ENCODE peak calls at places on chromosomes 7 and 10, in five cellular contexts. One of them, this sample, is unnamed. For H3K4me1, the result is how much of the 10 kb centered on the place peaks cover.

GRCh38 chr10:100510533-100511308 is 8.9 kb downstream of the SEC31B start:
- DNase-seq in SK-N-SH: no peak
- DNase-seq in endothelial cell of umbilical vein: no peak
- DNase-seq in transverse colon: no peak
- DNase-seq in neuronal stem cell: no peak
- DNase-seq in this sample: no peak

GRCh38 chr10:104109908-104110662 is 11.9 kb upstream of the SFR1 start:
- DNase-seq in SK-N-SH: no peak
- DNase-seq in endothelial cell of umbilical vein: peak
- DNase-seq in transverse colon: no peak
- DNase-seq in neuronal stem cell: no peak
- DNase-seq in this sample: no peak

GRCh38 chr7:101405474-101406067 is 42.9 kb downstream of the COL26A1 start:
- DNase-seq in SK-N-SH: no peak
- DNase-seq in endothelial cell of umbilical vein: no peak
- DNase-seq in transverse colon: no peak
- DNase-seq in neuronal stem cell: no peak
- DNase-seq in this sample: no peak

GRCh38 chr10:103493362-103493871 is at the start of gene NEURL1:
- DNase-seq in SK-N-SH: peak
- DNase-seq in endothelial cell of umbilical vein: no peak
- DNase-seq in transverse colon: no peak
- DNase-seq in neuronal stem cell: peak
- DNase-seq in this sample: no peak

GRCh38 chr7:114944742-114945625 is 23.1 kb downstream of the MDFIC start:
- DNase-seq in SK-N-SH: no peak
- DNase-seq in endothelial cell of umbilical vein: peak
- DNase-seq in transverse colon: peak
- DNase-seq in neuronal stem cell: peak
- DNase-seq in this sample: peak

GRCh38 chr7:48052748-48053147 is 17.4 kb downstream of the C7orf57 start:
- DNase-seq in SK-N-SH: no peak
- DNase-seq in endothelial cell of umbilical vein: no peak
- DNase-seq in transverse colon: no peak
- DNase-seq in neuronal stem cell: no peak
- DNase-seq in this sample: no peak

GRCh38 chr10:71082930-71083329 is 129.4 kb upstream of the UNC5B start:
- DNase-seq in SK-N-SH: no peak
- DNase-seq in endothelial cell of umbilical vein: no peak
- DNase-seq in transverse colon: no peak
- DNase-seq in neuronal stem cell: no peak
- DNase-seq in this sample: no peak

GRCh38 chr7:44219371-44220045 is 18.7 kb downstream of the YKT6 start:
- DNase-seq in SK-N-SH: peak
- DNase-seq in endothelial cell of umbilical vein: no peak
- DNase-seq in transverse colon: no peak
- DNase-seq in neuronal stem cell: no peak
- DNase-seq in this sample: no peak

GRCh38 chr10:58210160-58210559 is 57.5 kb downstream of the IPMK start:
- DNase-seq in SK-N-SH: no peak
- DNase-seq in endothelial cell of umbilical vein: no peak
- DNase-seq in transverse colon: no peak
- DNase-seq in neuronal stem cell: no peak
- DNase-seq in this sample: no peak

GRCh38 chr7:22090107-22090506 is 144.4 kb upstream of the CDCA7L start:
- DNase-seq in SK-N-SH: no peak
- DNase-seq in endothelial cell of umbilical vein: no peak
- DNase-seq in transverse colon: no peak
- DNase-seq in neuronal stem cell: no peak
- DNase-seq in this sample: no peak

GRCh38 chr10:123434435-123435039 is 231.6 kb upstream of the GPR26 start:
- DNase-seq in SK-N-SH: no peak
- DNase-seq in endothelial cell of umbilical vein: no peak
- DNase-seq in transverse colon: no peak
- DNase-seq in neuronal stem cell: no peak
- DNase-seq in this sample: no peak

GRCh38 chr10:15112657-15113056 is 15.5 kb downstream of the RPP38 start:
- DNase-seq in SK-N-SH: no peak
- DNase-seq in endothelial cell of umbilical vein: no peak
- DNase-seq in transverse colon: no peak
- DNase-seq in neuronal stem cell: no peak
- DNase-seq in this sample: no peak

GRCh38 chr10:105952153-105952552 is 1212.4 kb downstream of the SORCS1 start:
- DNase-seq in SK-N-SH: no peak
- DNase-seq in endothelial cell of umbilical vein: no peak
- DNase-seq in transverse colon: no peak
- DNase-seq in neuronal stem cell: peak
- DNase-seq in this sample: no peak

GRCh38 chr7:101068401-101068800 is 16.9 kb upstream of the TRIM56 start:
- DNase-seq in SK-N-SH: no peak
- DNase-seq in endothelial cell of umbilical vein: no peak
- DNase-seq in transverse colon: no peak
- DNase-seq in neuronal stem cell: no peak
- DNase-seq in this sample: no peak

GRCh38 chr10:80502621-80503583 is 34.8 kb upstream of the SH2D4B start:
- DNase-seq in SK-N-SH: no peak
- DNase-seq in endothelial cell of umbilical vein: no peak
- DNase-seq in transverse colon: no peak
- DNase-seq in neuronal stem cell: no peak
- DNase-seq in this sample: no peak

GRCh38 chr7:88437132-88437531 is 130.4 kb upstream of the STEAP4 start:
- DNase-seq in SK-N-SH: no peak
- DNase-seq in endothelial cell of umbilical vein: no peak
- DNase-seq in transverse colon: no peak
- DNase-seq in neuronal stem cell: no peak
- DNase-seq in this sample: no peak

GRCh38 chr7:13077466-13077865 is 390.0 kb downstream of the ARL4A start:
- DNase-seq in SK-N-SH: no peak
- DNase-seq in endothelial cell of umbilical vein: peak
- DNase-seq in transverse colon: no peak
- DNase-seq in neuronal stem cell: no peak
- DNase-seq in this sample: no peak

GRCh38 chr7:45982912-45983719 is 62.0 kb upstream of the IGFBP3 start:
- DNase-seq in SK-N-SH: peak
- DNase-seq in endothelial cell of umbilical vein: no peak
- DNase-seq in transverse colon: no peak
- DNase-seq in neuronal stem cell: no peak
- DNase-seq in this sample: no peak

GRCh38 chr7:149854611-149855367 is 16.6 kb downstream of the ZNF862 start:
- DNase-seq in SK-N-SH: peak
- DNase-seq in endothelial cell of umbilical vein: no peak
- DNase-seq in transverse colon: peak
- DNase-seq in neuronal stem cell: no peak
- DNase-seq in this sample: peak

GRCh38 chr10:25261571-25261970 is 86.8 kb downstream of the GPR158 start:
- DNase-seq in SK-N-SH: no peak
- DNase-seq in endothelial cell of umbilical vein: no peak
- DNase-seq in transverse colon: no peak
- DNase-seq in neuronal stem cell: no peak
- DNase-seq in this sample: no peak

GRCh38 chr7:70183278-70183677 is 585.0 kb downstream of the AUTS2 start:
- DNase-seq in SK-N-SH: no peak
- DNase-seq in endothelial cell of umbilical vein: no peak
- DNase-seq in transverse colon: peak
- DNase-seq in neuronal stem cell: no peak
- DNase-seq in this sample: no peak

GRCh38 chr7:105885386-105886111 is 9.2 kb upstream of the ATXN7L1 start:
- DNase-seq in SK-N-SH: peak
- DNase-seq in endothelial cell of umbilical vein: peak
- DNase-seq in transverse colon: peak
- DNase-seq in neuronal stem cell: no peak
- DNase-seq in this sample: no peak

GRCh38 chr7:91019686-91020385 is 244.4 kb upstream of the FZD1 start:
- DNase-seq in SK-N-SH: no peak
- DNase-seq in endothelial cell of umbilical vein: no peak
- DNase-seq in transverse colon: no peak
- DNase-seq in neuronal stem cell: no peak
- DNase-seq in this sample: no peak

GRCh38 chr7:81926154-81926553 is 156.3 kb upstream of the HGF start:
- DNase-seq in SK-N-SH: no peak
- DNase-seq in endothelial cell of umbilical vein: no peak
- DNase-seq in transverse colon: no peak
- DNase-seq in neuronal stem cell: no peak
- DNase-seq in this sample: no peak

GRCh38 chr10:133327651-133328357 is 8.9 kb downstream of the CALY start:
- DNase-seq in SK-N-SH: no peak
- DNase-seq in endothelial cell of umbilical vein: no peak
- DNase-seq in transverse colon: no peak
- DNase-seq in neuronal stem cell: no peak
- DNase-seq in this sample: no peak

GRCh38 chr10:73887038-73888015 is 13.0 kb upstream of the CAMK2G start:
- DNase-seq in SK-N-SH: peak
- DNase-seq in endothelial cell of umbilical vein: peak
- DNase-seq in transverse colon: peak
- DNase-seq in neuronal stem cell: no peak
- DNase-seq in this sample: peak

GRCh38 chr10:112628951-112629604 is 182.1 kb downstream of the VTI1A start:
- DNase-seq in SK-N-SH: no peak
- DNase-seq in endothelial cell of umbilical vein: no peak
- DNase-seq in transverse colon: no peak
- DNase-seq in neuronal stem cell: no peak
- DNase-seq in this sample: no peak

GRCh38 chr10:86357041-86357440 is 9.6 kb downstream of the GRID1 start:
- DNase-seq in SK-N-SH: no peak
- DNase-seq in endothelial cell of umbilical vein: no peak
- DNase-seq in transverse colon: no peak
- DNase-seq in neuronal stem cell: no peak
- DNase-seq in this sample: no peak

GRCh38 chr10:21978191-21978862 is 25.2 kb downstream of the DNAJC1 start:
- DNase-seq in SK-N-SH: no peak
- DNase-seq in endothelial cell of umbilical vein: peak
- DNase-seq in transverse colon: no peak
- DNase-seq in neuronal stem cell: no peak
- DNase-seq in this sample: no peak

GRCh38 chr10:130498934-130499333 is 362.7 kb downstream of the GLRX3 start:
- DNase-seq in SK-N-SH: no peak
- DNase-seq in endothelial cell of umbilical vein: no peak
- DNase-seq in transverse colon: no peak
- DNase-seq in neuronal stem cell: no peak
- DNase-seq in this sample: no peak

GRCh38 chr10:69327463-69328345 is 49.4 kb downstream of the HK1 start:
- DNase-seq in SK-N-SH: no peak
- DNase-seq in endothelial cell of umbilical vein: peak
- DNase-seq in transverse colon: peak
- DNase-seq in neuronal stem cell: no peak
- DNase-seq in this sample: peak

DNA sequence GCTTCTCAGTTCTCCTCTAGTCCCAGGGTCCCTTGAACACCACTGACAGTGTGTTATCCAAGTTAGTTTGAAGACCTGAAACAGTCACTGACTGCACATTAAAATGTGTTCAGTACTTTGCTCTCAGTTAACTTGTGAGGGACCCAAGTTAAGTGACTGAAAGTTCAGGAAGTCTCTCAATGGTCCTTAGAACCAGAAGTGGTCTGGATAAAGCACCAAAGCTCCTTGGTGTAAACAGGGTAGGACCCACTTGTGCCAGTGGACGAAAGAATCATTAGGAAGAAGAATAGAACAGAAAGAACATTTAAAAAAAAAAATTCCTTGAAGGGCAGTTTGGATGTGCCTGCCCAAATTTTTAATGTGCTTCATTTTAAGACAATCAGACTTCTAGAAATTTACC is 45.1 kb downstream of the NOD1 start:
- DNase-seq in SK-N-SH: no peak
- DNase-seq in endothelial cell of umbilical vein: no peak
- DNase-seq in transverse colon: no peak
- DNase-seq in neuronal stem cell: no peak
- DNase-seq in this sample: no peak
- H3K4me1 ChIP-seq in SK-N-SH: under half
- H3K4me1 ChIP-seq in endothelial cell of umbilical vein: under half
- H3K4me1 ChIP-seq in transverse colon: under half
- H3K4me1 ChIP-seq in neuronal stem cell: under half
- H3K4me1 ChIP-seq in this sample: under half

GRCh38 chr7:151694828-151695580 is 175.3 kb upstream of the RHEB start:
- DNase-seq in SK-N-SH: peak
- DNase-seq in endothelial cell of umbilical vein: no peak
- DNase-seq in transverse colon: no peak
- DNase-seq in neuronal stem cell: no peak
- DNase-seq in this sample: no peak
- H3K4me1 ChIP-seq in SK-N-SH: under half
- H3K4me1 ChIP-seq in endothelial cell of umbilical vein: under half
- H3K4me1 ChIP-seq in transverse colon: under half
- H3K4me1 ChIP-seq in neuronal stem cell: under half
- H3K4me1 ChIP-seq in this sample: under half

DNA sequence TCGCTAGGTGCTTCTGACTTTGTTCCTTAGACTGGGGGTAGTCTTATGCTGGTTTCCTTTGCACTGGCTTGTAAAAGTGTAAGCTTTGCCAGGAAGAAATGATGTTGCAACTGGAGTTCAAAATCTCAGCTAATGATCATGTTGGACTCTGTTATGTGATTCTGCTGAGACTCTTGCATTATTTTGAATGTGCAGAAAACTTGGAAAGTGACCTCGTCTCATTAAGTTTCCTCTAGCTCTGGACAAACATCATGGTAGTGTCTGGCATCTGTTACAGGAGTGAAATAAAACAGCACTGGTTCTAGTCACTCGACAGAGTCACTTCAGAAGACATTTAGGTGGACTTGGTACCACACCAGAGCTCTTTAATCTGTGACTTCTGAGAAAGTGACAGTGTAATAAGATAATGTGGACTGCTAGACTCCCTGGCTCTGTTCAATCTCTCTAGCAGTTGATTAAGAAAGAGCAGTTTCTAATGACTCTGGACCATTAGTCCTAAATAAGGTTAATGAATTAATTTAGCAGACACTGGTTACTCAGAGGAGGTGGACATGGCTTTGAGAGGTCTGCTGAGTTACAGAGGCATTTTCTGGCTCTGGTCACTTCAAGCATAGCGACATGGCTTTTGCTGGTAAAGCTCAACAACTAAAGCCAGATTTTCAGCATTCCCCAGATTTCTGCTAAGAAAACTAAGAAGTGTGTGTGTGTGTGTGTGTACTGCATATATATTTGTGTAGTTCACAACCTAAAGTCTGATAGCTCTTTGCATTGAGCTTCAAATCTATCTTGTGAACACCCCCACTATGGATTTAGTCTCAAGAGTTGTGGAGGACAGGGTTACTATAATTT is 2.1 kb downstream of the NRP1 start:
- DNase-seq in SK-N-SH: no peak
- DNase-seq in endothelial cell of umbilical vein: peak
- DNase-seq in transverse colon: no peak
- DNase-seq in neuronal stem cell: no peak
- DNase-seq in this sample: no peak
- H3K4me1 ChIP-seq in SK-N-SH: under half
- H3K4me1 ChIP-seq in endothelial cell of umbilical vein: half or more
- H3K4me1 ChIP-seq in transverse colon: under half
- H3K4me1 ChIP-seq in neuronal stem cell: under half
- H3K4me1 ChIP-seq in this sample: under half

GRCh38 chr7:140212100-140212881 is 35.5 kb upstream of the KDM7A start:
- DNase-seq in SK-N-SH: no peak
- DNase-seq in endothelial cell of umbilical vein: no peak
- DNase-seq in transverse colon: peak
- DNase-seq in neuronal stem cell: no peak
- DNase-seq in this sample: no peak
- H3K4me1 ChIP-seq in SK-N-SH: under half
- H3K4me1 ChIP-seq in endothelial cell of umbilical vein: under half
- H3K4me1 ChIP-seq in transverse colon: under half
- H3K4me1 ChIP-seq in neuronal stem cell: under half
- H3K4me1 ChIP-seq in this sample: under half